ENCODE peak calls at places on chromosomes 11 and 22, in eight cellular contexts. E is spleen, V is ovary, A is right lobe of liver, O is transverse colon, Z is erythroblast, Y is adrenal gland, H is HCT116. L is an unnamed sample.

GRCh38 chr22:31286360-31287255 is 5.7 kb downstream of the PIK3IP1 start:
- DNase-seq in E (no peak), Z (no peak), Y (peak; percentile 57), A (peak; percentile 40), O (peak; percentile 56), H (no peak), V (no peak), L (no peak)

GRCh38 chr11:112085822-112086421 is 634 bp downstream of the TIMM8B start:
- DNase-seq in Y (peak; percentile 32), E (peak; percentile 79), O (peak; percentile 37), Z (peak; percentile 77), V (no peak), H (no peak), A (no peak), L (no peak)

GRCh38 chr11:30992513-30992849 is 377.1 kb downstream of the DCDC1 start:
- DNase-seq in A (no peak), Y (no peak), E (no peak), Z (peak; percentile 1), H (no peak), O (no peak), V (no peak), L (no peak)

GRCh38 chr11:102485095-102485722 is 32.6 kb upstream of the TMEM123 start:
- DNase-seq in Z (no peak), A (no peak), O (no peak), E (no peak), H (no peak), V (no peak), Y (no peak), L (no peak)

GRCh38 chr22:40250608-40251007 is 72.9 kb downstream of the TNRC6B start:
- DNase-seq in V (no peak), O (no peak), Z (no peak), A (no peak), Y (no peak), H (no peak), E (no peak), L (no peak)

GRCh38 chr11:116730568-116730967 is 42.2 kb downstream of the BUD13 start:
- DNase-seq in Y (no peak), O (no peak), E (peak; percentile 41), Z (no peak), V (no peak), H (no peak), A (peak; percentile 43), L (no peak)

GRCh38 chr11:4643084-4643483 is 698 bp upstream of the OR51E1 start:
- DNase-seq in O (no peak), Z (no peak), H (no peak), Y (peak; percentile 15), A (no peak), V (no peak), E (no peak), L (no peak)

GRCh38 chr22:36055376-36056310 is 27.0 kb upstream of the RBFOX2 start:
- DNase-seq in Z (no peak), A (no peak), O (no peak), H (no peak), V (no peak), E (no peak), Y (no peak), L (no peak)

DNA sequence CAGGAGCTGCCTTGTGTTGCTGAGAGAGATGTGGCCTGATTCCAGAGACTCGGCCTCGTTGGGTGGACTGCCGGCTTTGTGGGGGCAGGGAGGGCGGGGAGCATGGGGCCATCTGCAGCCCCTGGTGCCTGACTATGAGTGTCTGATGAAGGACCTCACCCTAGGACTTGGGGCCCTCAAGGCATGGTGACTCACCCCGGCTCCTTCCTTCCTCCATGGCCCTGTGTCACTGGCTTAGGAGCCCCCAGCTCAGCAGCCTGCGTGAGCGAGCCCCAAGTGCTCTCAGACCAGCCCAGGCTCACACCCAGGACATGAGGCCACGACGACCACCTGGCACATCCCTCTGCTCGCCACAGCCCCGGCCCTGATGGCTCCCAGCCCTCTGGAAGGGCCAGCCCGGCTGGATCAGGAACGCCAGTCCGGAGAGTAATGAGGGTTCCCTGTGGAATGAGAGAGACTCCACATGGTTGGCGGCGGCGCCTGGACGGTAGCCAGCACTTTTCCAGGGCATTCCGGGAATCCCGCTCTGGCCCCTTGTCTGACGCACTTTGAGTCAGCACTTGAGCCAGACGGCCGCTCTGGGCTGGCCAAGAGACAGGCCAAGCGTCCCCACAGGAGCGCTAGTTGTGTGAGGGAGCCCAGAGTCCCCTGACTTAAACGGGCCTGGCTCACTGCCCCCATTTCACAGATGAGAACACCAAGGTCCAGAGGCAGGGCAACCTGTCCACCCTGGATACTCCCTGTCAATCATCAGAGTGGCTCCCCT is 50.6 kb upstream of the SHISAL1 start:
- DNase-seq in O (peak; percentile 80), A (peak; percentile 65), V (peak; percentile 87), E (peak; percentile 86), Y (peak; percentile 88), Z (no peak), H (no peak), L (peak; percentile 72)
- TF ChIP-seq POLR2A in O (no peak), A (no peak), V (no peak), E (no peak), Y (no peak), Z (no peak), H (no peak), L (no peak)

GRCh38 chr11:63682045-63682915 is 980 bp downstream of the RTN3 start:
- DNase-seq in O (peak; percentile 48), Y (peak; percentile 44), V (peak; percentile 43), E (no peak), A (peak; percentile 56), H (no peak), Z (peak; percentile 74), L (no peak)

GRCh38 chr11:63686912-63687311 is 5.6 kb downstream of the RTN3 start:
- DNase-seq in A (no peak), O (no peak), Y (no peak), E (no peak), V (no peak), Z (peak; percentile 54), H (no peak), L (no peak)

GRCh38 chr11:63680842-63681207 is 475 bp upstream of the RTN3 start:
- DNase-seq in A (no peak), E (no peak), H (no peak), Y (peak; percentile 25), V (no peak), O (no peak), Z (no peak), L (no peak)

GRCh38 chr11:63683133-63683991 is 2.1 kb downstream of the RTN3 start:
- DNase-seq in V (no peak), Z (peak; percentile 85), O (no peak), Y (no peak), H (no peak), A (no peak), E (no peak), L (no peak)

GRCh38 chr11:63681208-63682044 is at the start of gene RTN3:
- DNase-seq in H (peak; percentile 96), Z (peak; percentile 99), E (peak; percentile 100), A (peak; percentile 97), O (peak; percentile 99), V (peak; percentile 99), Y (peak; percentile 97), L (peak; percentile 96)
- TF ChIP-seq POLR2A in H (peak; percentile 93), Z (peak; percentile 97), E (peak; percentile 51), A (peak; percentile 98), O (peak; percentile 98), V (peak; percentile 92), Y (peak; percentile 99), L (peak; percentile 91)

GRCh38 chr22:49569286-49570031 is 258.2 kb downstream of the BRD1 start:
- DNase-seq in A (peak; percentile 40), Z (no peak), H (no peak), O (peak; percentile 4), Y (no peak), E (peak; percentile 78), V (no peak), L (no peak)
- TF ChIP-seq POLR2A in A (no peak), Z (no peak), H (no peak), O (no peak), Y (no peak), E (no peak), V (no peak), L (no peak)

GRCh38 chr11:128726464-128727139 is 32.7 kb downstream of the FLI1 start:
- DNase-seq in Y (peak; percentile 33), E (peak; percentile 89), V (no peak), A (no peak), O (peak; percentile 59), H (no peak), Z (no peak), L (no peak)
- TF ChIP-seq POLR2A in Y (no peak), E (no peak), V (no peak), A (no peak), O (no peak), H (no peak), Z (no peak), L (no peak)

GRCh38 chr11:836274-836673 is 3.5 kb downstream of the CD151 start:
- DNase-seq in E (peak; percentile 76), O (no peak), Y (no peak), H (no peak), V (no peak), A (no peak), Z (no peak), L (no peak)

GRCh38 chr11:833849-834311 is 1.1 kb downstream of the CD151 start:
- DNase-seq in Z (no peak), V (no peak), H (no peak), E (no peak), A (no peak), Y (no peak), O (peak; percentile 56), L (no peak)

GRCh38 chr11:832529-833113 is at the start of gene CD151:
- DNase-seq in A (no peak), O (peak; percentile 76), Z (peak; percentile 85), Y (peak; percentile 65), H (no peak), V (no peak), E (peak; percentile 89), L (no peak)

GRCh38 chr11:833114-833791 is 501 bp downstream of the CD151 start:
- DNase-seq in O (peak; percentile 73), E (peak; percentile 89), V (no peak), Z (peak; percentile 89), H (no peak), Y (peak; percentile 60), A (no peak), L (no peak)

GRCh38 chr11:834371-835316 is 1.9 kb downstream of the CD151 start:
- DNase-seq in A (peak; percentile 94), Z (peak; percentile 38), E (peak; percentile 78), O (peak; percentile 86), Y (peak; percentile 89), V (no peak), H (peak; percentile 72), L (peak; percentile 94)
- TF ChIP-seq POLR2A in A (peak; percentile 65), Z (no peak), E (no peak), O (peak; percentile 54), Y (peak; percentile 80), V (no peak), H (no peak), L (peak; percentile 29)